ENCODE peak calls at places on chromosomes 16 and 17, in six cellular contexts. One of them, this sample, is unnamed.
A peak's percentile ranks its signal among the peaks of the same experiment; 100 is the strongest.

GRCh38 chr16:89721644-89722391 is 481 bp downstream of the ZNF276 start:
- DNase-seq in GM06990: peak; percentile 82
- DNase-seq in A549: peak; percentile 56
- DNase-seq in cardiac muscle cell: peak; percentile 60
- DNase-seq in astrocyte of the cerebellum: no peak
- DNase-seq in HFF-Myc: no peak
- DNase-seq in this sample: peak; percentile 55

GRCh38 chr17:36197389-36197708 is 791 bp upstream of the CCL3L1 start:
- DNase-seq in GM06990: peak; percentile 59
- DNase-seq in A549: no peak
- DNase-seq in cardiac muscle cell: no peak
- DNase-seq in astrocyte of the cerebellum: no peak
- DNase-seq in HFF-Myc: no peak
- DNase-seq in this sample: no peak

GRCh38 chr16:86882586-86883280 is 304.4 kb downstream of the FOXL1 start:
- DNase-seq in GM06990: no peak
- DNase-seq in A549: no peak
- DNase-seq in cardiac muscle cell: peak; percentile 70
- DNase-seq in astrocyte of the cerebellum: peak; percentile 44
- DNase-seq in HFF-Myc: peak; percentile 32
- DNase-seq in this sample: no peak

GRCh38 chr16:51538707-51539604 is 387.9 kb upstream of the SALL1 start:
- DNase-seq in GM06990: no peak
- DNase-seq in A549: peak; percentile 88
- DNase-seq in cardiac muscle cell: peak; percentile 85
- DNase-seq in astrocyte of the cerebellum: peak; percentile 85
- DNase-seq in HFF-Myc: peak; percentile 86
- DNase-seq in this sample: no peak

GRCh38 chr17:74677558-74678466 is 34.9 kb downstream of the CD300LF start:
- DNase-seq in GM06990: no peak
- DNase-seq in A549: peak; percentile 69
- DNase-seq in cardiac muscle cell: peak; percentile 48
- DNase-seq in astrocyte of the cerebellum: no peak
- DNase-seq in HFF-Myc: peak; percentile 2
- DNase-seq in this sample: peak; percentile 85

GRCh38 chr17:3944485-3945388 is 19.5 kb downstream of the ATP2A3 start:
- DNase-seq in GM06990: no peak
- DNase-seq in A549: peak; percentile 36
- DNase-seq in cardiac muscle cell: peak; percentile 65
- DNase-seq in astrocyte of the cerebellum: no peak
- DNase-seq in HFF-Myc: no peak
- DNase-seq in this sample: peak; percentile 72

GRCh38 chr17:65978881-65979280 is 213.1 kb downstream of the CEP112 start:
- DNase-seq in GM06990: no peak
- DNase-seq in A549: no peak
- DNase-seq in cardiac muscle cell: no peak
- DNase-seq in astrocyte of the cerebellum: no peak
- DNase-seq in HFF-Myc: peak; percentile 55
- DNase-seq in this sample: no peak

GRCh38 chr17:75093543-75094158 is 5.9 kb downstream of the SLC16A5 start:
- DNase-seq in GM06990: no peak
- DNase-seq in A549: peak; percentile 42
- DNase-seq in cardiac muscle cell: no peak
- DNase-seq in astrocyte of the cerebellum: no peak
- DNase-seq in HFF-Myc: no peak
- DNase-seq in this sample: no peak

GRCh38 chr16:24668481-24669001 is 60.9 kb upstream of the TNRC6A start:
- DNase-seq in GM06990: no peak
- DNase-seq in A549: no peak
- DNase-seq in cardiac muscle cell: peak; percentile 36
- DNase-seq in astrocyte of the cerebellum: peak; percentile 36
- DNase-seq in HFF-Myc: no peak
- DNase-seq in this sample: no peak

GRCh38 chr17:79975498-79976134 is 60.1 kb downstream of the TBC1D16 start:
- DNase-seq in GM06990: no peak
- DNase-seq in A549: no peak
- DNase-seq in cardiac muscle cell: no peak
- DNase-seq in astrocyte of the cerebellum: no peak
- DNase-seq in HFF-Myc: no peak
- DNase-seq in this sample: no peak

GRCh38 chr17:36602030-36602737 is 801 bp downstream of the MRM1 start:
- DNase-seq in GM06990: no peak
- DNase-seq in A549: peak; percentile 22
- DNase-seq in cardiac muscle cell: peak; percentile 18
- DNase-seq in astrocyte of the cerebellum: no peak
- DNase-seq in HFF-Myc: no peak
- DNase-seq in this sample: no peak

GRCh38 chr17:29078183-29079045 is 35.5 kb downstream of the PIPOX start:
- DNase-seq in GM06990: no peak
- DNase-seq in A549: no peak
- DNase-seq in cardiac muscle cell: peak; percentile 13
- DNase-seq in astrocyte of the cerebellum: no peak
- DNase-seq in HFF-Myc: no peak
- DNase-seq in this sample: no peak

GRCh38 chr17:20282526-20283308 is 184.6 kb downstream of the LGALS9B start:
- DNase-seq in GM06990: no peak
- DNase-seq in A549: no peak
- DNase-seq in cardiac muscle cell: no peak
- DNase-seq in astrocyte of the cerebellum: no peak
- DNase-seq in HFF-Myc: no peak
- DNase-seq in this sample: no peak

GRCh38 chr17:4444782-4445473 is 11.2 kb downstream of the SPNS3 start:
- DNase-seq in GM06990: no peak
- DNase-seq in A549: peak; percentile 37
- DNase-seq in cardiac muscle cell: peak; percentile 27
- DNase-seq in astrocyte of the cerebellum: no peak
- DNase-seq in HFF-Myc: no peak
- DNase-seq in this sample: peak; percentile 22

GRCh38 chr16:8634991-8635736 is 13.7 kb downstream of the METTL22 start:
- DNase-seq in GM06990: no peak
- DNase-seq in A549: peak; percentile 64
- DNase-seq in cardiac muscle cell: peak; percentile 46
- DNase-seq in astrocyte of the cerebellum: no peak
- DNase-seq in HFF-Myc: no peak
- DNase-seq in this sample: peak; percentile 61

GRCh38 chr17:70961341-70961740 is 792.0 kb downstream of the KCNJ2 start:
- DNase-seq in GM06990: no peak
- DNase-seq in A549: no peak
- DNase-seq in cardiac muscle cell: peak; percentile 6
- DNase-seq in astrocyte of the cerebellum: peak; percentile 62
- DNase-seq in HFF-Myc: no peak
- DNase-seq in this sample: no peak

DNA sequence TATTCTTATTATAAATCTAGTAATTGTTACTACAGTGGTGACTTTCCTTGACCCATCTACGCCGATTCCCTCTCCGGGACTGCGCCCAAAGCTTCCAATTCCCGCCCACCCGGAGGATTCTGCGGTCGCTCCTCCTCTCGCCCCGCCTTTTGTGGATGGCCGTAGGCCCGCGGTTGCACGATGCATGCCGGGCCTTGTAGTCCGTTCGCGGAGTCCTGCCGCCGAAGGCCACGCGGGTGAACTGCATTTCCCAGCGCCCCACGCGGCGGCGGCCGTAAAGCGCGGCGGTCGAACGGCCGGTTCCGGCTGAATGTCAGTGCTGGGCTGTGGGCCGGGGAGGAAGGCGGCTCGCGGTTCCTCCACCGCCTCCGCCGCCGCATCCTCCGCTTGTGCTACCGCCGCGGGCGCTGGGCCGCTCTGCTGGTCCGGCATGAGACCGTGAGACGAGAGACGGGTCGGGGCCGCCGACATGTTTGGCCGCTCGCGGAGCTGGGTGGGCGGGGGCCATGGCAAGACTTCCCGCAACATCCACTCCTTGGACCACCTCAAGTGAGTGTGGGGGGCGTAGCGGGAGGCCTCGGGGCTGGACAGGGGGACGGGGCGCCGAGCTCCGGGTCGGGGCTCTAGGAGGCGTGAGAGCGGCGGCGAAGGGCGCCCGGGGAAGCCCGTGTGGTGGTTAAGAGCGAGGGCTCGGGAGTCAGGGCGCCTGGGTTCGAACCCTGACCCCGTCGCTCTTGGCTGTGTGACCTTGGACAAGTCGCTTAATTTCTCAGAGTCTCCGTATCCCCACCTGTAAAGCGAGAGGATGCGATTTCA is at the start of gene CLEC16A:
- DNase-seq in GM06990: peak; percentile 98
- DNase-seq in A549: peak; percentile 97
- DNase-seq in cardiac muscle cell: peak; percentile 98
- DNase-seq in astrocyte of the cerebellum: peak; percentile 92
- DNase-seq in HFF-Myc: peak; percentile 80
- DNase-seq in this sample: peak; percentile 98
- TF ChIP-seq CTCF in GM06990: no peak
- TF ChIP-seq CTCF in A549: no peak
- TF ChIP-seq CTCF in cardiac muscle cell: no peak
- TF ChIP-seq CTCF in astrocyte of the cerebellum: no peak
- TF ChIP-seq CTCF in HFF-Myc: no peak
- TF ChIP-seq CTCF in this sample: no peak

DNA sequence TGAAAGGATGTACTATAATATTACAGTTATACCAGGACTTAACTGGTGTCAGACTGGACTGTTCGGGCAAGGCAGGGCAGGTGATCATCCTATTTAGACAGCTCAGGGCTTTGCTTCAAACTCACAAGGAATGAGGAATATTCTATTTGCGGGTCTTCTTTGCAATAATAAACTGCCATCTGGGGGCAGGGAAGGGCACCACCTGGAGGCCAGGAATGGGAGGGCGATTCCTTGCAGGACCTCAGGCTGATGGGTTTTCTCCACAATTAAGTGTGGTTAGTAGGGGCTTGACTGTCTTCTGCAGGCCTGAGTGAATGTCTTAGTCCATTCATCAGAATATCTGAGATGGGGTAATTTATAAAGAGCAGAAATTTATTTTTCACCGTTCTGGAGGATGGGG is 424.1 kb downstream of the CA10 start:
- DNase-seq in GM06990: no peak
- DNase-seq in A549: no peak
- DNase-seq in cardiac muscle cell: no peak
- DNase-seq in astrocyte of the cerebellum: no peak
- DNase-seq in HFF-Myc: no peak
- DNase-seq in this sample: peak; percentile 22
- TF ChIP-seq CTCF in GM06990: peak; percentile 68
- TF ChIP-seq CTCF in A549: no peak
- TF ChIP-seq CTCF in cardiac muscle cell: no peak
- TF ChIP-seq CTCF in astrocyte of the cerebellum: peak; percentile 36
- TF ChIP-seq CTCF in HFF-Myc: no peak
- TF ChIP-seq CTCF in this sample: peak; percentile 54

GRCh38 chr16:82252582-82252981 is 82.6 kb upstream of the MPHOSPH6 start:
- DNase-seq in GM06990: no peak
- DNase-seq in A549: no peak
- DNase-seq in cardiac muscle cell: no peak
- DNase-seq in astrocyte of the cerebellum: no peak
- DNase-seq in HFF-Myc: no peak
- DNase-seq in this sample: no peak

GRCh38 chr16:82248677-82249076 is 78.7 kb upstream of the MPHOSPH6 start:
- DNase-seq in GM06990: no peak
- DNase-seq in A549: no peak
- DNase-seq in cardiac muscle cell: no peak
- DNase-seq in astrocyte of the cerebellum: no peak
- DNase-seq in HFF-Myc: no peak
- DNase-seq in this sample: no peak

DNA sequence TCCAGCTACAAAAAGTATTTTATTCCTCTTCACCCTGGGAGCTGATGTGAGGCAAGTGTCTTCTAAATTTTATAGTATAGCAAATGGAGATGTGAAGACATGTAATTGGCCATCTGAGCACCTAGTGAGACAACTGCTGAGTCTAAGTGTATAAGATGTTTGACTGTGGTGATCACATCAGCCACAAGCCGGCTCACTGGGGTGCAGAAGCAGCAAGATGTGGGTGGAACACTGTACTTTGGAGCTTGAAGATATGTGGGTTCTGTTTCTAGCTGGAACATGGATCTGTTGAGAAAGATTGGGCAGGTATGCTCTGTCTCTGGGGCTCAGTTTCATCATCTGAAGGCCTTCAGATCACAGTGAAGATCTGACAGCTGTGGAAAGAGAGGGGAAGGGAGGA is 78.2 kb upstream of the MPHOSPH6 start:
- DNase-seq in GM06990: no peak
- DNase-seq in A549: no peak
- DNase-seq in cardiac muscle cell: no peak
- DNase-seq in astrocyte of the cerebellum: no peak
- DNase-seq in HFF-Myc: no peak
- DNase-seq in this sample: no peak
- TF ChIP-seq CTCF in GM06990: no peak
- TF ChIP-seq CTCF in A549: no peak
- TF ChIP-seq CTCF in cardiac muscle cell: no peak
- TF ChIP-seq CTCF in astrocyte of the cerebellum: no peak
- TF ChIP-seq CTCF in HFF-Myc: no peak
- TF ChIP-seq CTCF in this sample: no peak

GRCh38 chr17:78173025-78173715 is 4.8 kb downstream of the SYNGR2 start:
- DNase-seq in GM06990: peak; percentile 71
- DNase-seq in A549: no peak
- DNase-seq in cardiac muscle cell: no peak
- DNase-seq in astrocyte of the cerebellum: no peak
- DNase-seq in HFF-Myc: no peak
- DNase-seq in this sample: no peak

GRCh38 chr17:78176548-78177025 is 8.2 kb downstream of the SYNGR2 start:
- DNase-seq in GM06990: peak; percentile 87
- DNase-seq in A549: peak; percentile 76
- DNase-seq in cardiac muscle cell: peak; percentile 61
- DNase-seq in astrocyte of the cerebellum: no peak
- DNase-seq in HFF-Myc: no peak
- DNase-seq in this sample: peak; percentile 81

GRCh38 chr17:78174332-78174869 is 6.0 kb downstream of the SYNGR2 start:
- DNase-seq in GM06990: no peak
- DNase-seq in A549: peak; percentile 56
- DNase-seq in cardiac muscle cell: no peak
- DNase-seq in astrocyte of the cerebellum: no peak
- DNase-seq in HFF-Myc: no peak
- DNase-seq in this sample: no peak

GRCh38 chr17:78175643-78175981 is 7.2 kb downstream of the SYNGR2 start:
- DNase-seq in GM06990: no peak
- DNase-seq in A549: no peak
- DNase-seq in cardiac muscle cell: no peak
- DNase-seq in astrocyte of the cerebellum: no peak
- DNase-seq in HFF-Myc: no peak
- DNase-seq in this sample: no peak

DNA sequence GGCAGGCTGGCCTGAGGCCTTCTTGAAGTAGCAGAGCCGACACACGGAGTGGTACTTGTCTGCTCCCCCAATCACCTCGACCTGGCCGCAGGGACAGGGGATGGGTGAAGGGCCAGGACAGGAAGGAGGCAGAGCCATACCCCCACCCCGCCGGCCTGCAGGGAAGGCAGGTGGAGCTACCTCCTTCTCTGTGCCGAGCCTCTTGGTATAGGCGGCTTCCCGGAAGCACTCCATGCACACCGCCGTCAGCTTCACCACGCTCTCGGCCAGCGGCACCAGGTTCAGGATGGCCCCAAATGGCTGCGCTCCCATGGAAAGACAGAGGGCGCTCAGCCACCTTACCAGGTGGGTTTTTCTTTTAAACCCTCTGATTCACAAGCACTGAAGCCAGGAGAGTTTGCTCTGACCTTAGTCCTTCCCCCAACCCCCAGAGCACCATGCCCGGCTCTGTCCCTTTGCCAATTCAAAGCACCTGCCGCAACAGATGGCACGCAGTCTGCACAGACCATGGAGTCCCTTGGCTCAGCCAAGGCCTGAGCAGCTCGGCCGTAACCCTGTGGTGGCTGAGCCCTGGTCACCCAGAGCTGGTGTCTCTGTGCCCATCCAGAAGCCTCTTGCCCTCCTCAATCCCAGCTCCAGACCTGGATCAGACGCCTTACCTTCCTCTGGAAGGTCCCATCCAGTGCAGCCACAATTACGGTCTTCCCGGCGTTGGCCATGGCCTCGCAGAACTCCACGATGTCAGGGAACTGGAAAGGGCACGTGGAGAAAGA is 6.7 kb downstream of the SYNGR2 start:
- DNase-seq in GM06990: no peak
- DNase-seq in A549: no peak
- DNase-seq in cardiac muscle cell: no peak
- DNase-seq in astrocyte of the cerebellum: no peak
- DNase-seq in HFF-Myc: no peak
- DNase-seq in this sample: no peak
- TF ChIP-seq CTCF in GM06990: peak; percentile 1
- TF ChIP-seq CTCF in A549: peak; percentile 10
- TF ChIP-seq CTCF in cardiac muscle cell: no peak
- TF ChIP-seq CTCF in astrocyte of the cerebellum: no peak
- TF ChIP-seq CTCF in HFF-Myc: no peak
- TF ChIP-seq CTCF in this sample: peak; percentile 17

This sample was measured in BE2C.